ENCODE peak calls at places on chromosomes 6 and 20, in nine cellular contexts. X is AG10803; G is lower lobe of right lung; B is left ventricle myocardium superior; S is GM10248; Z is EH; F is T-cell; V is activated effector memory CD4-positive, alpha-beta T cell treated with anti-CD3 and anti-CD28 coated beads, Interleukin-2, amount 50 U/mL, for 16 hours; I is AML-193. C is an unnamed sample.

GRCh38 chr6:106025655-106026054 is 60.5 kb upstream of the PRDM1 start:
- DNase-seq in X (peak), G (no peak), B (no peak), S (no peak), Z (peak), F (no peak), V (no peak), I (no peak), C (no peak)

GRCh38 chr6:33209856-33210255 is 1.6 kb downstream of the RING1 start:
- DNase-seq in X (no peak), G (no peak), B (no peak), S (no peak), Z (no peak), F (no peak), V (peak), I (no peak), C (no peak)

GRCh38 chr20:48689388-48689787 is 138.4 kb downstream of the PREX1 start:
- DNase-seq in X (no peak), G (no peak), B (no peak), S (no peak), Z (no peak), F (no peak), V (no peak), I (no peak), C (no peak)

GRCh38 chr6:32327103-32327502 is 44.6 kb downstream of the TSBP1 start:
- DNase-seq in X (no peak), G (no peak), B (no peak), S (peak), Z (no peak), F (no peak), V (no peak), I (no peak), C (no peak)

GRCh38 chr6:101434601-101435000 is 41.1 kb downstream of the GRIK2 start:
- DNase-seq in X (no peak), G (no peak), B (no peak), S (no peak), Z (no peak), F (no peak), V (no peak), I (no peak), C (no peak)

GRCh38 chr6:169253745-169254238 is at the start of gene THBS2:
- DNase-seq in X (peak), G (no peak), B (peak), S (no peak), Z (peak), F (no peak), V (no peak), I (no peak), C (no peak)

GRCh38 chr20:47583551-47583950 is 81.9 kb downstream of the NCOA3 start:
- DNase-seq in X (no peak), G (no peak), B (no peak), S (no peak), Z (no peak), F (no peak), V (no peak), I (no peak), C (no peak)

GRCh38 chr6:45661667-45662066 is 283.9 kb upstream of the SUPT3H start:
- DNase-seq in X (peak), G (no peak), B (no peak), S (no peak), Z (peak), F (no peak), V (no peak), I (no peak), C (no peak)

GRCh38 chr6:39934060-39934757 is at the start of gene MOCS1:
- DNase-seq in X (peak), G (peak), B (peak), S (peak), Z (peak), F (peak), V (no peak), I (no peak), C (peak)

GRCh38 chr6:100078509-100078908 is 84.5 kb upstream of the MCHR2 start:
- DNase-seq in X (peak), G (no peak), B (no peak), S (no peak), Z (peak), F (no peak), V (no peak), I (no peak), C (peak)

GRCh38 chr6:108921547-108922331 is 73.5 kb downstream of the ARMC2 start:
- DNase-seq in X (peak), G (no peak), B (no peak), S (no peak), Z (peak), F (no peak), V (no peak), I (no peak), C (no peak)

GRCh38 chr6:43428112-43428570 is 800 bp downstream of the ABCC10 start:
- DNase-seq in X (no peak), G (no peak), B (no peak), S (no peak), Z (no peak), F (no peak), V (no peak), I (no peak), C (peak)

GRCh38 chr6:144395014-144395413 is 109.9 kb downstream of the UTRN start:
- DNase-seq in X (no peak), G (no peak), B (no peak), S (no peak), Z (peak), F (no peak), V (no peak), I (no peak), C (no peak)

GRCh38 chr20:1897965-1898464 is 2.8 kb downstream of the SIRPA start:
- DNase-seq in X (peak), G (no peak), B (no peak), S (peak), Z (no peak), F (no peak), V (no peak), I (peak), C (no peak)

GRCh38 chr6:412146-412886 is 20.8 kb downstream of the IRF4 start:
- DNase-seq in X (no peak), G (no peak), B (no peak), S (no peak), Z (no peak), F (no peak), V (no peak), I (no peak), C (no peak)

GRCh38 chr6:3628143-3628840 is 123.2 kb downstream of the PXDC1 start:
- DNase-seq in X (peak), G (no peak), B (no peak), S (no peak), Z (peak), F (peak), V (no peak), I (no peak), C (no peak)

GRCh38 chr6:73309784-73310502 is 44.1 kb downstream of the DPPA5 start:
- DNase-seq in X (peak), G (peak), B (peak), S (peak), Z (peak), F (peak), V (peak), I (no peak), C (peak)

GRCh38 chr6:3769610-3770009 is 18.1 kb upstream of the PXDC1 start:
- DNase-seq in X (peak), G (no peak), B (no peak), S (no peak), Z (peak), F (no peak), V (no peak), I (no peak), C (no peak)

GRCh38 chr6:15336905-15337583 is 91.2 kb downstream of the JARID2 start:
- DNase-seq in X (no peak), G (no peak), B (no peak), S (no peak), Z (no peak), F (no peak), V (no peak), I (no peak), C (peak)

GRCh38 chr6:11921017-11921438 is 91.1 kb upstream of the HIVEP1 start:
- DNase-seq in X (peak), G (no peak), B (peak), S (no peak), Z (peak), F (no peak), V (no peak), I (no peak), C (peak)

GRCh38 chr20:52539891-52540290 is 348.3 kb upstream of the ZFP64 start:
- DNase-seq in X (no peak), G (no peak), B (no peak), S (no peak), Z (no peak), F (no peak), V (no peak), I (no peak), C (no peak)

GRCh38 chr6:60867548-60867947 is 1418.5 kb downstream of the KHDRBS2 start:
- DNase-seq in X (no peak), G (no peak), B (no peak), S (no peak), Z (no peak), F (no peak), V (no peak), I (no peak), C (peak)

GRCh38 chr6:34441526-34441925 is 15.7 kb upstream of the RPS10 start:
- DNase-seq in X (no peak), G (no peak), B (no peak), S (no peak), Z (no peak), F (no peak), V (no peak), I (no peak), C (no peak)

GRCh38 chr6:163263998-163264661 is 150.4 kb upstream of the QKI start:
- DNase-seq in X (no peak), G (no peak), B (peak), S (no peak), Z (no peak), F (no peak), V (no peak), I (no peak), C (no peak)

GRCh38 chr20:10225439-10226080 is 6.9 kb downstream of the SNAP25 start:
- DNase-seq in X (no peak), G (no peak), B (no peak), S (no peak), Z (no peak), F (no peak), V (no peak), I (peak), C (peak)

GRCh38 chr6:70415660-70416059 is 2.4 kb downstream of the FAM135A start:
- DNase-seq in X (no peak), G (no peak), B (no peak), S (no peak), Z (no peak), F (no peak), V (no peak), I (no peak), C (no peak)

GRCh38 chr20:12924126-12924525 is 84.6 kb upstream of the SPTLC3 start:
- DNase-seq in X (no peak), G (no peak), B (no peak), S (no peak), Z (no peak), F (no peak), V (no peak), I (no peak), C (no peak)

GRCh38 chr6:35495258-35496035 is 1.4 kb downstream of the TEAD3 start:
- DNase-seq in X (peak), G (no peak), B (no peak), S (no peak), Z (peak), F (no peak), V (no peak), I (no peak), C (no peak)

GRCh38 chr6:74447013-74447412 is 751.0 kb downstream of the CD109 start:
- DNase-seq in X (peak), G (no peak), B (no peak), S (peak), Z (peak), F (no peak), V (no peak), I (no peak), C (no peak)

GRCh38 chr6:133456439-133456838 is 215.3 kb downstream of the EYA4 start:
- DNase-seq in X (no peak), G (no peak), B (no peak), S (no peak), Z (no peak), F (no peak), V (no peak), I (no peak), C (no peak)

GRCh38 chr6:127891731-127892326 is 9.0 kb downstream of the THEMIS start:
- DNase-seq in X (no peak), G (no peak), B (no peak), S (no peak), Z (no peak), F (no peak), V (no peak), I (no peak), C (no peak)

GRCh38 chr20:63315982-63316491 is 23.1 kb downstream of the COL20A1 start:
- DNase-seq in X (no peak), G (peak), B (no peak), S (no peak), Z (no peak), F (no peak), V (peak), I (no peak), C (no peak)

GRCh38 chr20:53157443-53158408 is 185.6 kb downstream of the TSHZ2 start:
- DNase-seq in X (peak), G (peak), B (peak), S (peak), Z (peak), F (peak), V (peak), I (peak), C (peak)

GRCh38 chr20:6582449-6582848 is 185.0 kb upstream of the BMP2 start:
- DNase-seq in X (no peak), G (no peak), B (no peak), S (no peak), Z (no peak), F (no peak), V (no peak), I (no peak), C (no peak)

GRCh38 chr6:145705561-145705960 is 29.8 kb downstream of the EPM2A start:
- DNase-seq in X (peak), G (no peak), B (no peak), S (no peak), Z (peak), F (no peak), V (no peak), I (peak), C (no peak)

GRCh38 chr20:25534845-25535244 is 50.5 kb downstream of the NINL start:
- DNase-seq in X (no peak), G (no peak), B (no peak), S (no peak), Z (no peak), F (no peak), V (no peak), I (no peak), C (no peak)

GRCh38 chr20:60900581-60900980 is 351.5 kb upstream of the CDH4 start:
- DNase-seq in X (no peak), G (no peak), B (no peak), S (no peak), Z (no peak), F (no peak), V (no peak), I (no peak), C (no peak)

GRCh38 chr20:41395669-41396664 is 29.3 kb upstream of the EMILIN3 start:
- DNase-seq in X (no peak), G (peak), B (peak), S (no peak), Z (no peak), F (no peak), V (no peak), I (no peak), C (peak)